ENCODE peak calls at places on chromosomes 4 and X, in five cellular contexts. G is AG08396, P is pancreas, T is H54, I is thyroid gland. Z is an unnamed sample.

GRCh38 chrX:123920065-123920785 is 41.3 kb upstream of the STAG2 start:
- DNase-seq in P (no peak), T (peak), G (peak), I (no peak), Z (no peak)

GRCh38 chrX:10089378-10089795 is 67.4 kb upstream of the CLCN4 start:
- DNase-seq in G (no peak), T (peak), P (peak), I (no peak), Z (no peak)

GRCh38 chrX:45515262-45516215 is 314.9 kb upstream of the DIPK2B start:
- DNase-seq in P (peak), G (peak), T (no peak), I (peak), Z (no peak)

GRCh38 chrX:23749576-23749975 is 6.5 kb upstream of the ACOT9 start:
- DNase-seq in P (no peak), T (no peak), G (no peak), I (no peak), Z (no peak)

GRCh38 chr4:2341911-2342652 is 76.4 kb downstream of the ZFYVE28 start:
- DNase-seq in G (no peak), I (no peak), P (peak), T (no peak), Z (peak)

GRCh38 chr4:104752337-104752736 is 257.6 kb upstream of the CXXC4 start:
- DNase-seq in T (no peak), G (no peak), I (no peak), P (no peak), Z (no peak)

GRCh38 chrX:153512501-153512893 is 4.9 kb upstream of the ATP2B3 start:
- DNase-seq in P (no peak), T (no peak), I (no peak), G (no peak), Z (no peak)

GRCh38 chr4:78645853-78646757 is 94.5 kb downstream of the ANXA3 start:
- DNase-seq in P (peak), G (peak), T (no peak), I (peak), Z (no peak)

GRCh38 chrX:13283512-13283911 is 36.3 kb downstream of the ATXN3L start:
- DNase-seq in P (no peak), G (no peak), I (no peak), T (no peak), Z (no peak)

GRCh38 chrX:69163936-69164741 is 1.1 kb downstream of the PJA1 start:
- DNase-seq in T (no peak), G (peak), I (peak), P (peak), Z (peak)

GRCh38 chrX:120536056-120536455 is 24.7 kb downstream of the CUL4B start:
- DNase-seq in T (no peak), G (no peak), I (no peak), P (no peak), Z (no peak)

GRCh38 chr4:53777244-53777984 is 186.1 kb upstream of the LNX1 start:
- DNase-seq in I (no peak), G (peak), P (no peak), T (no peak), Z (no peak)

GRCh38 chr4:172725581-172725980 is 443.0 kb upstream of the GALNT7 start:
- DNase-seq in G (no peak), T (no peak), I (no peak), P (no peak), Z (no peak)

GRCh38 chr4:119697887-119698393 is 69.3 kb upstream of the PDE5A start:
- DNase-seq in I (no peak), P (no peak), T (no peak), G (no peak), Z (no peak)

GRCh38 chrX:98111684-98112083 is 1228.0 kb downstream of the RPA4 start:
- DNase-seq in I (no peak), P (no peak), T (no peak), G (no peak), Z (no peak)

GRCh38 chrX:119990995-119991787 is 47.6 kb upstream of the NKAP start:
- DNase-seq in T (no peak), P (peak), I (no peak), G (no peak), Z (no peak)

GRCh38 chrX:83419030-83419792 is 88.9 kb upstream of the POU3F4 start:
- DNase-seq in T (no peak), P (no peak), G (no peak), I (no peak), Z (no peak)

GRCh38 chrX:119654112-119654531 is 38.8 kb downstream of the SEPTIN6 start:
- DNase-seq in G (no peak), P (no peak), I (peak), T (no peak), Z (no peak)